ENCODE peak calls at places on chromosomes 3 and 15, in eight cellular contexts. One of them, this sample, is unnamed.

GRCh38 chr3:117104792-117105191 is 395.2 kb downstream of the TUSC7 start:
- DNase-seq in RPMI8226: no peak
- DNase-seq in NCI-H1417 treated with DMSO at 0.1 percent for 48 hours: no peak
- DNase-seq in stimulated activated CD4-positive, alpha-beta T cell treated with anti-CD3 and anti-CD28 coated beads, Interleukin-1b, Interleukin-23, amount 100 ng/mL, for 4 hours: no peak
- DNase-seq in psoas muscle: no peak
- DNase-seq in nucleus accumbens: no peak
- DNase-seq in cerebellum: no peak
- DNase-seq in AG09309: no peak
- DNase-seq in this sample: no peak

GRCh38 chr3:69104585-69104984 is 17.8 kb downstream of the LMOD3 start:
- DNase-seq in RPMI8226: no peak
- DNase-seq in NCI-H1417 treated with DMSO at 0.1 percent for 48 hours: no peak
- DNase-seq in stimulated activated CD4-positive, alpha-beta T cell treated with anti-CD3 and anti-CD28 coated beads, Interleukin-1b, Interleukin-23, amount 100 ng/mL, for 4 hours: no peak
- DNase-seq in psoas muscle: no peak
- DNase-seq in nucleus accumbens: no peak
- DNase-seq in cerebellum: no peak
- DNase-seq in AG09309: no peak
- DNase-seq in this sample: no peak

GRCh38 chr3:49804141-49805041 is 1.3 kb downstream of the INKA1 start:
- DNase-seq in RPMI8226: no peak
- DNase-seq in NCI-H1417 treated with DMSO at 0.1 percent for 48 hours: no peak
- DNase-seq in stimulated activated CD4-positive, alpha-beta T cell treated with anti-CD3 and anti-CD28 coated beads, Interleukin-1b, Interleukin-23, amount 100 ng/mL, for 4 hours: no peak
- DNase-seq in psoas muscle: peak; percentile 60
- DNase-seq in nucleus accumbens: no peak
- DNase-seq in cerebellum: no peak
- DNase-seq in AG09309: no peak
- DNase-seq in this sample: no peak

GRCh38 chr3:9828801-9829755 is 14.7 kb downstream of the RPUSD3 start:
- DNase-seq in RPMI8226: no peak
- DNase-seq in NCI-H1417 treated with DMSO at 0.1 percent for 48 hours: no peak
- DNase-seq in stimulated activated CD4-positive, alpha-beta T cell treated with anti-CD3 and anti-CD28 coated beads, Interleukin-1b, Interleukin-23, amount 100 ng/mL, for 4 hours: no peak
- DNase-seq in psoas muscle: no peak
- DNase-seq in nucleus accumbens: no peak
- DNase-seq in cerebellum: no peak
- DNase-seq in AG09309: no peak
- DNase-seq in this sample: no peak

GRCh38 chr3:141305436-141305835 is 62.9 kb upstream of the ZBTB38 start:
- DNase-seq in RPMI8226: peak; percentile 42
- DNase-seq in NCI-H1417 treated with DMSO at 0.1 percent for 48 hours: no peak
- DNase-seq in stimulated activated CD4-positive, alpha-beta T cell treated with anti-CD3 and anti-CD28 coated beads, Interleukin-1b, Interleukin-23, amount 100 ng/mL, for 4 hours: no peak
- DNase-seq in psoas muscle: no peak
- DNase-seq in nucleus accumbens: no peak
- DNase-seq in cerebellum: no peak
- DNase-seq in AG09309: peak; percentile 45
- DNase-seq in this sample: no peak

GRCh38 chr3:101744811-101745210 is 20.4 kb downstream of the CEP97 start:
- DNase-seq in RPMI8226: no peak
- DNase-seq in NCI-H1417 treated with DMSO at 0.1 percent for 48 hours: no peak
- DNase-seq in stimulated activated CD4-positive, alpha-beta T cell treated with anti-CD3 and anti-CD28 coated beads, Interleukin-1b, Interleukin-23, amount 100 ng/mL, for 4 hours: no peak
- DNase-seq in psoas muscle: no peak
- DNase-seq in nucleus accumbens: no peak
- DNase-seq in cerebellum: no peak
- DNase-seq in AG09309: no peak
- DNase-seq in this sample: no peak

GRCh38 chr3:40613306-40613705 is 88.5 kb downstream of the ZNF621 start:
- DNase-seq in RPMI8226: no peak
- DNase-seq in NCI-H1417 treated with DMSO at 0.1 percent for 48 hours: no peak
- DNase-seq in stimulated activated CD4-positive, alpha-beta T cell treated with anti-CD3 and anti-CD28 coated beads, Interleukin-1b, Interleukin-23, amount 100 ng/mL, for 4 hours: no peak
- DNase-seq in psoas muscle: no peak
- DNase-seq in nucleus accumbens: no peak
- DNase-seq in cerebellum: no peak
- DNase-seq in AG09309: no peak
- DNase-seq in this sample: no peak

GRCh38 chr3:37808656-37809055 is 53.0 kb upstream of the CTDSPL start:
- DNase-seq in RPMI8226: no peak
- DNase-seq in NCI-H1417 treated with DMSO at 0.1 percent for 48 hours: no peak
- DNase-seq in stimulated activated CD4-positive, alpha-beta T cell treated with anti-CD3 and anti-CD28 coated beads, Interleukin-1b, Interleukin-23, amount 100 ng/mL, for 4 hours: no peak
- DNase-seq in psoas muscle: no peak
- DNase-seq in nucleus accumbens: no peak
- DNase-seq in cerebellum: no peak
- DNase-seq in AG09309: no peak
- DNase-seq in this sample: no peak

GRCh38 chr15:63554337-63554927 is 42.8 kb upstream of the FBXL22 start:
- DNase-seq in RPMI8226: no peak
- DNase-seq in NCI-H1417 treated with DMSO at 0.1 percent for 48 hours: no peak
- DNase-seq in stimulated activated CD4-positive, alpha-beta T cell treated with anti-CD3 and anti-CD28 coated beads, Interleukin-1b, Interleukin-23, amount 100 ng/mL, for 4 hours: no peak
- DNase-seq in psoas muscle: no peak
- DNase-seq in nucleus accumbens: no peak
- DNase-seq in cerebellum: no peak
- DNase-seq in AG09309: no peak
- DNase-seq in this sample: no peak

GRCh38 chr15:62734706-62735105 is 307.8 kb upstream of the TPM1 start:
- DNase-seq in RPMI8226: no peak
- DNase-seq in NCI-H1417 treated with DMSO at 0.1 percent for 48 hours: no peak
- DNase-seq in stimulated activated CD4-positive, alpha-beta T cell treated with anti-CD3 and anti-CD28 coated beads, Interleukin-1b, Interleukin-23, amount 100 ng/mL, for 4 hours: no peak
- DNase-seq in psoas muscle: no peak
- DNase-seq in nucleus accumbens: no peak
- DNase-seq in cerebellum: no peak
- DNase-seq in AG09309: no peak
- DNase-seq in this sample: no peak

GRCh38 chr3:9316881-9317341 is 45.9 kb upstream of the THUMPD3 start:
- DNase-seq in RPMI8226: no peak
- DNase-seq in NCI-H1417 treated with DMSO at 0.1 percent for 48 hours: no peak
- DNase-seq in stimulated activated CD4-positive, alpha-beta T cell treated with anti-CD3 and anti-CD28 coated beads, Interleukin-1b, Interleukin-23, amount 100 ng/mL, for 4 hours: no peak
- DNase-seq in psoas muscle: no peak
- DNase-seq in nucleus accumbens: peak; percentile 52
- DNase-seq in cerebellum: peak; percentile 18
- DNase-seq in AG09309: no peak
- DNase-seq in this sample: no peak

GRCh38 chr3:69425249-69425648 is 39.4 kb upstream of the FRMD4B start:
- DNase-seq in RPMI8226: peak; percentile 52
- DNase-seq in NCI-H1417 treated with DMSO at 0.1 percent for 48 hours: no peak
- DNase-seq in stimulated activated CD4-positive, alpha-beta T cell treated with anti-CD3 and anti-CD28 coated beads, Interleukin-1b, Interleukin-23, amount 100 ng/mL, for 4 hours: peak; percentile 7
- DNase-seq in psoas muscle: no peak
- DNase-seq in nucleus accumbens: no peak
- DNase-seq in cerebellum: no peak
- DNase-seq in AG09309: no peak
- DNase-seq in this sample: no peak

GRCh38 chr3:120637836-120638559 is 41.9 kb downstream of the NDUFB4 start:
- DNase-seq in RPMI8226: no peak
- DNase-seq in NCI-H1417 treated with DMSO at 0.1 percent for 48 hours: no peak
- DNase-seq in stimulated activated CD4-positive, alpha-beta T cell treated with anti-CD3 and anti-CD28 coated beads, Interleukin-1b, Interleukin-23, amount 100 ng/mL, for 4 hours: no peak
- DNase-seq in psoas muscle: no peak
- DNase-seq in nucleus accumbens: no peak
- DNase-seq in cerebellum: no peak
- DNase-seq in AG09309: no peak
- DNase-seq in this sample: no peak

GRCh38 chr3:56771376-56771775 is 30.4 kb downstream of the ARHGEF3 start:
- DNase-seq in RPMI8226: no peak
- DNase-seq in NCI-H1417 treated with DMSO at 0.1 percent for 48 hours: no peak
- DNase-seq in stimulated activated CD4-positive, alpha-beta T cell treated with anti-CD3 and anti-CD28 coated beads, Interleukin-1b, Interleukin-23, amount 100 ng/mL, for 4 hours: no peak
- DNase-seq in psoas muscle: no peak
- DNase-seq in nucleus accumbens: no peak
- DNase-seq in cerebellum: peak; percentile 63
- DNase-seq in AG09309: no peak
- DNase-seq in this sample: no peak

GRCh38 chr3:137709011-137709601 is 55.0 kb upstream of the SOX14 start:
- DNase-seq in RPMI8226: peak; percentile 11
- DNase-seq in NCI-H1417 treated with DMSO at 0.1 percent for 48 hours: no peak
- DNase-seq in stimulated activated CD4-positive, alpha-beta T cell treated with anti-CD3 and anti-CD28 coated beads, Interleukin-1b, Interleukin-23, amount 100 ng/mL, for 4 hours: no peak
- DNase-seq in psoas muscle: no peak
- DNase-seq in nucleus accumbens: no peak
- DNase-seq in cerebellum: no peak
- DNase-seq in AG09309: no peak
- DNase-seq in this sample: no peak

GRCh38 chr3:187902938-187903337 is 157.7 kb upstream of the BCL6 start:
- DNase-seq in RPMI8226: no peak
- DNase-seq in NCI-H1417 treated with DMSO at 0.1 percent for 48 hours: no peak
- DNase-seq in stimulated activated CD4-positive, alpha-beta T cell treated with anti-CD3 and anti-CD28 coated beads, Interleukin-1b, Interleukin-23, amount 100 ng/mL, for 4 hours: no peak
- DNase-seq in psoas muscle: no peak
- DNase-seq in nucleus accumbens: no peak
- DNase-seq in cerebellum: no peak
- DNase-seq in AG09309: no peak
- DNase-seq in this sample: no peak

GRCh38 chr15:75455982-75456531 is 4.6 kb upstream of the SIN3A start:
- DNase-seq in RPMI8226: peak; percentile 71
- DNase-seq in NCI-H1417 treated with DMSO at 0.1 percent for 48 hours: peak; percentile 18
- DNase-seq in stimulated activated CD4-positive, alpha-beta T cell treated with anti-CD3 and anti-CD28 coated beads, Interleukin-1b, Interleukin-23, amount 100 ng/mL, for 4 hours: peak; percentile 28
- DNase-seq in psoas muscle: no peak
- DNase-seq in nucleus accumbens: peak; percentile 46
- DNase-seq in cerebellum: no peak
- DNase-seq in AG09309: no peak
- DNase-seq in this sample: peak; percentile 56

GRCh38 chr15:89649013-89649625 is 6.1 kb downstream of the KIF7 start:
- DNase-seq in RPMI8226: no peak
- DNase-seq in NCI-H1417 treated with DMSO at 0.1 percent for 48 hours: no peak
- DNase-seq in stimulated activated CD4-positive, alpha-beta T cell treated with anti-CD3 and anti-CD28 coated beads, Interleukin-1b, Interleukin-23, amount 100 ng/mL, for 4 hours: no peak
- DNase-seq in psoas muscle: no peak
- DNase-seq in nucleus accumbens: no peak
- DNase-seq in cerebellum: no peak
- DNase-seq in AG09309: no peak
- DNase-seq in this sample: no peak

GRCh38 chr3:32706348-32707025 is 21.5 kb downstream of the CNOT10 start:
- DNase-seq in RPMI8226: no peak
- DNase-seq in NCI-H1417 treated with DMSO at 0.1 percent for 48 hours: no peak
- DNase-seq in stimulated activated CD4-positive, alpha-beta T cell treated with anti-CD3 and anti-CD28 coated beads, Interleukin-1b, Interleukin-23, amount 100 ng/mL, for 4 hours: no peak
- DNase-seq in psoas muscle: no peak
- DNase-seq in nucleus accumbens: no peak
- DNase-seq in cerebellum: no peak
- DNase-seq in AG09309: no peak
- DNase-seq in this sample: no peak

GRCh38 chr3:11784962-11785361 is 61.7 kb downstream of the TAMM41 start:
- DNase-seq in RPMI8226: no peak
- DNase-seq in NCI-H1417 treated with DMSO at 0.1 percent for 48 hours: no peak
- DNase-seq in stimulated activated CD4-positive, alpha-beta T cell treated with anti-CD3 and anti-CD28 coated beads, Interleukin-1b, Interleukin-23, amount 100 ng/mL, for 4 hours: no peak
- DNase-seq in psoas muscle: no peak
- DNase-seq in nucleus accumbens: no peak
- DNase-seq in cerebellum: no peak
- DNase-seq in AG09309: no peak
- DNase-seq in this sample: no peak

GRCh38 chr3:127304121-127304744 is 16.4 kb upstream of the PRR20G start:
- DNase-seq in RPMI8226: peak; percentile 92
- DNase-seq in NCI-H1417 treated with DMSO at 0.1 percent for 48 hours: peak; percentile 98
- DNase-seq in stimulated activated CD4-positive, alpha-beta T cell treated with anti-CD3 and anti-CD28 coated beads, Interleukin-1b, Interleukin-23, amount 100 ng/mL, for 4 hours: no peak
- DNase-seq in psoas muscle: no peak
- DNase-seq in nucleus accumbens: no peak
- DNase-seq in cerebellum: no peak
- DNase-seq in AG09309: no peak
- DNase-seq in this sample: peak; percentile 83

GRCh38 chr3:56269755-56270154 is 198.5 kb downstream of the ERC2 start:
- DNase-seq in RPMI8226: no peak
- DNase-seq in NCI-H1417 treated with DMSO at 0.1 percent for 48 hours: no peak
- DNase-seq in stimulated activated CD4-positive, alpha-beta T cell treated with anti-CD3 and anti-CD28 coated beads, Interleukin-1b, Interleukin-23, amount 100 ng/mL, for 4 hours: no peak
- DNase-seq in psoas muscle: no peak
- DNase-seq in nucleus accumbens: no peak
- DNase-seq in cerebellum: peak; percentile 59
- DNase-seq in AG09309: no peak
- DNase-seq in this sample: no peak

GRCh38 chr15:85100186-85100937 is 118.7 kb downstream of the PDE8A start:
- DNase-seq in RPMI8226: no peak
- DNase-seq in NCI-H1417 treated with DMSO at 0.1 percent for 48 hours: no peak
- DNase-seq in stimulated activated CD4-positive, alpha-beta T cell treated with anti-CD3 and anti-CD28 coated beads, Interleukin-1b, Interleukin-23, amount 100 ng/mL, for 4 hours: no peak
- DNase-seq in psoas muscle: no peak
- DNase-seq in nucleus accumbens: no peak
- DNase-seq in cerebellum: no peak
- DNase-seq in AG09309: no peak
- DNase-seq in this sample: peak; percentile 87

GRCh38 chr3:115359507-115359906 is 212.4 kb upstream of the ZBTB20 start:
- DNase-seq in RPMI8226: no peak
- DNase-seq in NCI-H1417 treated with DMSO at 0.1 percent for 48 hours: no peak
- DNase-seq in stimulated activated CD4-positive, alpha-beta T cell treated with anti-CD3 and anti-CD28 coated beads, Interleukin-1b, Interleukin-23, amount 100 ng/mL, for 4 hours: no peak
- DNase-seq in psoas muscle: no peak
- DNase-seq in nucleus accumbens: no peak
- DNase-seq in cerebellum: no peak
- DNase-seq in AG09309: no peak
- DNase-seq in this sample: no peak

GRCh38 chr3:25421747-25422146 is 6.3 kb upstream of the RARB start:
- DNase-seq in RPMI8226: no peak
- DNase-seq in NCI-H1417 treated with DMSO at 0.1 percent for 48 hours: no peak
- DNase-seq in stimulated activated CD4-positive, alpha-beta T cell treated with anti-CD3 and anti-CD28 coated beads, Interleukin-1b, Interleukin-23, amount 100 ng/mL, for 4 hours: no peak
- DNase-seq in psoas muscle: no peak
- DNase-seq in nucleus accumbens: no peak
- DNase-seq in cerebellum: no peak
- DNase-seq in AG09309: no peak
- DNase-seq in this sample: no peak

GRCh38 chr3:125398952-125399351 is 23.8 kb upstream of the ZNF148 start:
- DNase-seq in RPMI8226: peak; percentile 27
- DNase-seq in NCI-H1417 treated with DMSO at 0.1 percent for 48 hours: no peak
- DNase-seq in stimulated activated CD4-positive, alpha-beta T cell treated with anti-CD3 and anti-CD28 coated beads, Interleukin-1b, Interleukin-23, amount 100 ng/mL, for 4 hours: no peak
- DNase-seq in psoas muscle: no peak
- DNase-seq in nucleus accumbens: no peak
- DNase-seq in cerebellum: no peak
- DNase-seq in AG09309: no peak
- DNase-seq in this sample: no peak

GRCh38 chr3:128436214-128436613 is 30.5 kb downstream of the DNAJB8 start:
- DNase-seq in RPMI8226: no peak
- DNase-seq in NCI-H1417 treated with DMSO at 0.1 percent for 48 hours: no peak
- DNase-seq in stimulated activated CD4-positive, alpha-beta T cell treated with anti-CD3 and anti-CD28 coated beads, Interleukin-1b, Interleukin-23, amount 100 ng/mL, for 4 hours: no peak
- DNase-seq in psoas muscle: no peak
- DNase-seq in nucleus accumbens: no peak
- DNase-seq in cerebellum: no peak
- DNase-seq in AG09309: no peak
- DNase-seq in this sample: no peak

GRCh38 chr3:159560214-159561004 is 428.2 kb upstream of the IL12A start:
- DNase-seq in RPMI8226: no peak
- DNase-seq in NCI-H1417 treated with DMSO at 0.1 percent for 48 hours: no peak
- DNase-seq in stimulated activated CD4-positive, alpha-beta T cell treated with anti-CD3 and anti-CD28 coated beads, Interleukin-1b, Interleukin-23, amount 100 ng/mL, for 4 hours: no peak
- DNase-seq in psoas muscle: no peak
- DNase-seq in nucleus accumbens: no peak
- DNase-seq in cerebellum: no peak
- DNase-seq in AG09309: no peak
- DNase-seq in this sample: no peak

GRCh38 chr3:38270606-38271005 is 5.0 kb downstream of the SLC22A13 start:
- DNase-seq in RPMI8226: no peak
- DNase-seq in NCI-H1417 treated with DMSO at 0.1 percent for 48 hours: no peak
- DNase-seq in stimulated activated CD4-positive, alpha-beta T cell treated with anti-CD3 and anti-CD28 coated beads, Interleukin-1b, Interleukin-23, amount 100 ng/mL, for 4 hours: no peak
- DNase-seq in psoas muscle: no peak
- DNase-seq in nucleus accumbens: no peak
- DNase-seq in cerebellum: no peak
- DNase-seq in AG09309: no peak
- DNase-seq in this sample: no peak

GRCh38 chr3:62149962-62150361 is 223.4 kb downstream of the FEZF2 start:
- DNase-seq in RPMI8226: no peak
- DNase-seq in NCI-H1417 treated with DMSO at 0.1 percent for 48 hours: no peak
- DNase-seq in stimulated activated CD4-positive, alpha-beta T cell treated with anti-CD3 and anti-CD28 coated beads, Interleukin-1b, Interleukin-23, amount 100 ng/mL, for 4 hours: no peak
- DNase-seq in psoas muscle: peak; percentile 79
- DNase-seq in nucleus accumbens: no peak
- DNase-seq in cerebellum: no peak
- DNase-seq in AG09309: no peak
- DNase-seq in this sample: no peak

GRCh38 chr3:58047806-58048205 is 39.6 kb downstream of the FLNB start:
- DNase-seq in RPMI8226: no peak
- DNase-seq in NCI-H1417 treated with DMSO at 0.1 percent for 48 hours: no peak
- DNase-seq in stimulated activated CD4-positive, alpha-beta T cell treated with anti-CD3 and anti-CD28 coated beads, Interleukin-1b, Interleukin-23, amount 100 ng/mL, for 4 hours: no peak
- DNase-seq in psoas muscle: no peak
- DNase-seq in nucleus accumbens: no peak
- DNase-seq in cerebellum: no peak
- DNase-seq in AG09309: peak; percentile 83
- DNase-seq in this sample: no peak

This sample was measured in lung.